ENCODE peak calls at places on chromosome 22, in seven cellular contexts. H is neuronal stem cell, M is adipocyte, J is hepatocyte, T is cardiac muscle cell, N is breast epithelium, K is endothelial cell of umbilical vein. C is an unnamed sample. For H3K4me1, the result is how much of the 10 kb centered on the place peaks cover.

GRCh38 chr22:44309137-44309536 is 3.6 kb downstream of the SHISAL1 start:
- DNase-seq in M (peak), T (no peak), K (peak), H (no peak), J (peak), N (no peak), C (peak)

GRCh38 chr22:35777335-35777975 is 59.8 kb downstream of the APOL5 start:
- DNase-seq in T (no peak), J (no peak), M (peak), H (no peak), N (no peak), K (peak), C (peak)

GRCh38 chr22:27751277-27752070 is 50.1 kb downstream of the MN1 start:
- DNase-seq in T (no peak), N (no peak), K (no peak), H (no peak), J (no peak), M (no peak), C (no peak)

GRCh38 chr22:49894321-49895072 is 23.7 kb downstream of the ALG12 start:
- DNase-seq in K (no peak), T (no peak), N (no peak), M (no peak), H (no peak), J (no peak), C (no peak)

GRCh38 chr22:44595841-44596341 is 97.9 kb upstream of the RTL6 start:
- DNase-seq in K (peak), H (no peak), M (no peak), T (no peak), N (no peak), J (no peak), C (no peak)

GRCh38 chr22:44892803-44893730 is 116.7 kb downstream of the PHF21B start:
- DNase-seq in J (no peak), T (no peak), M (no peak), H (no peak), N (no peak), K (no peak), C (no peak)

GRCh38 chr22:35148381-35148780 is 82.4 kb downstream of the ISX start:
- DNase-seq in T (no peak), M (no peak), H (no peak), N (no peak), K (no peak), J (no peak), C (no peak)

GRCh38 chr22:29205260-29205597 is 467 bp upstream of the EMID1 start:
- DNase-seq in T (no peak), M (no peak), K (no peak), H (no peak), J (no peak), N (no peak), C (no peak)

GRCh38 chr22:22171357-22172218 is 73.0 kb upstream of the VPREB1 start:
- DNase-seq in H (no peak), T (no peak), M (no peak), K (no peak), J (peak), N (no peak), C (peak)

GRCh38 chr22:47561115-47561675 is 798.7 kb downstream of the TBC1D22A start:
- DNase-seq in H (no peak), N (no peak), J (no peak), M (no peak), T (no peak), K (no peak), C (no peak)

GRCh38 chr22:44622147-44622427 is 79.9 kb upstream of the PRR5 start:
- DNase-seq in H (peak), N (no peak), K (no peak), T (no peak), J (no peak), M (no peak), C (peak)

GRCh38 chr22:29663230-29663826 is 56.5 kb upstream of the CABP7 start:
- DNase-seq in T (no peak), N (no peak), H (no peak), M (no peak), J (no peak), K (no peak), C (no peak)

GRCh38 chr22:47715866-47716578 is 953.6 kb downstream of the TBC1D22A start:
- DNase-seq in N (no peak), T (no peak), H (no peak), K (no peak), M (no peak), J (no peak), C (no peak)

GRCh38 chr22:27919943-27920755 is 1.1 kb upstream of the PITPNB start:
- DNase-seq in H (peak), T (peak), K (peak), M (peak), J (peak), N (no peak), C (peak)

GRCh38 chr22:49429066-49429465 is 398.6 kb downstream of the BRD1 start:
- DNase-seq in N (no peak), J (no peak), M (no peak), H (no peak), K (no peak), T (no peak), C (no peak)

GRCh38 chr22:35542157-35542971 is 1.7 kb downstream of the RASD2 start:
- DNase-seq in H (no peak), M (no peak), N (no peak), T (no peak), K (no peak), J (no peak), C (no peak)

GRCh38 chr22:29300807-29301601 is 5.4 kb upstream of the GAS2L1 start:
- DNase-seq in H (no peak), T (no peak), M (no peak), K (no peak), N (no peak), J (no peak), C (no peak)

GRCh38 chr22:41660416-41660815 is 28.3 kb downstream of the SNU13 start:
- DNase-seq in J (no peak), K (no peak), M (no peak), N (no peak), H (no peak), T (peak), C (no peak)

GRCh38 chr22:41742918-41743317 is 43.6 kb downstream of the MEI1 start:
- DNase-seq in H (no peak), J (no peak), M (no peak), T (peak), K (no peak), N (no peak), C (no peak)

GRCh38 chr22:36702832-36703210 is 731 bp downstream of the CACNG2 start:
- DNase-seq in H (no peak), M (no peak), T (no peak), K (no peak), N (no peak), J (no peak), C (no peak)

GRCh38 chr22:47631571-47632102 is 869.2 kb downstream of the TBC1D22A start:
- DNase-seq in J (no peak), M (no peak), T (no peak), N (peak), K (no peak), H (no peak), C (peak)

GRCh38 chr22:36884314-36885158 is 23.7 kb downstream of the NCF4 start:
- DNase-seq in J (no peak), M (no peak), H (no peak), N (no peak), K (peak), T (no peak), C (no peak)

GRCh38 chr22:37229805-37230672 is 14.0 kb downstream of the RAC2 start:
- DNase-seq in N (no peak), T (no peak), J (no peak), K (no peak), M (peak), H (no peak), C (peak)

GRCh38 chr22:32622004-32622761 is 147.6 kb downstream of the FBXO7 start:
- DNase-seq in J (peak), K (no peak), H (peak), M (peak), N (peak), T (peak), C (no peak)

GRCh38 chr22:22110548-22111266 is 128.1 kb upstream of the TOP3B start:
- DNase-seq in J (peak), K (peak), T (peak), N (no peak), M (peak), H (peak), C (peak)

GRCh38 chr22:45867906-45868555 is 108.9 kb downstream of the WNT7B start:
- DNase-seq in H (no peak), J (no peak), T (no peak), K (no peak), N (peak), M (no peak), C (no peak)

GRCh38 chr22:29879738-29880137 is 3.2 kb upstream of the MTMR3 start:
- DNase-seq in J (no peak), M (no peak), K (no peak), H (no peak), T (no peak), N (no peak), C (peak)

GRCh38 chr22:19050117-19050516 is 72.1 kb downstream of the DGCR2 start:
- DNase-seq in T (no peak), N (no peak), J (no peak), M (no peak), H (no peak), K (no peak), C (no peak)

GRCh38 chr22:32417906-32418305 is 5.9 kb upstream of the RTCB start:
- DNase-seq in M (no peak), K (no peak), J (no peak), T (no peak), H (no peak), N (no peak), C (no peak)

GRCh38 chr22:35961480-35961902 is 67.1 kb downstream of the RBFOX2 start:
- DNase-seq in M (peak), N (no peak), T (peak), K (peak), J (peak), H (peak), C (no peak)

GRCh38 chr22:40193429-40194421 is 16.0 kb downstream of the TNRC6B start:
- DNase-seq in M (peak), H (no peak), N (no peak), T (peak), J (peak), K (peak), C (peak)

GRCh38 chr22:40187389-40187788 is 9.7 kb downstream of the TNRC6B start:
- DNase-seq in M (no peak), T (no peak), N (no peak), K (no peak), H (no peak), J (no peak), C (no peak)

GRCh38 chr22:40189979-40190378 is 12.3 kb downstream of the TNRC6B start:
- DNase-seq in K (no peak), J (no peak), N (no peak), T (no peak), H (no peak), M (no peak), C (peak)

GRCh38 chr22:40194656-40195055 is 16.9 kb downstream of the TNRC6B start:
- DNase-seq in J (no peak), M (no peak), T (no peak), K (no peak), H (no peak), N (no peak), C (no peak)

DNA sequence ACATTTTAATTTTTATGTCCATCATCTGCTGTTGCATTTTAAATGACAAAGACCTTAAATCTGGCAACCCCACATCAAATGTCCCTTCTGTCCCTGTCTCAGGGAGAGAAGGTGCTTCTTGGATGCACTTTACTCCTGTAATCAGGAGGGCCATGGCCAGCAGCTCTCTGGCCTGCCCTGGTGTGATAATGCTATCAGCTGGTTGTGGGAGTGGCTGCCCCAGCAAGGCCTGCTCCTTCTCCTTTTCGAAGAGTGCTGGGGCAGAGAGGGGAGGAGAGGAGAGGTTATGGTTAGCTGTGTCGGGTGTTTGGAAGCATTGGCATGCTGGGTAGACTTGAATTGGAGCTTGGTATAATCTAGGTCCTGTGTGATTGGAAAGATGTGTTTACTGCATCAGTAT is 12.8 kb downstream of the TNRC6B start:
- DNase-seq in M (no peak), J (peak), T (peak), N (no peak), K (no peak), H (no peak), C (no peak)
- H3K4me1 ChIP-seq in M (under half), J (under half), T (under half), N (under half), K (under half), H (under half), C (under half)

GRCh38 chr22:26663374-26663923 is 6.1 kb downstream of the MIAT start:
- DNase-seq in J (no peak), M (no peak), H (no peak), T (no peak), K (no peak), N (no peak), C (no peak)
- H3K4me1 ChIP-seq in J (under half), M (under half), H (under half), T (under half), K (under half), N (under half), C (under half)

DNA sequence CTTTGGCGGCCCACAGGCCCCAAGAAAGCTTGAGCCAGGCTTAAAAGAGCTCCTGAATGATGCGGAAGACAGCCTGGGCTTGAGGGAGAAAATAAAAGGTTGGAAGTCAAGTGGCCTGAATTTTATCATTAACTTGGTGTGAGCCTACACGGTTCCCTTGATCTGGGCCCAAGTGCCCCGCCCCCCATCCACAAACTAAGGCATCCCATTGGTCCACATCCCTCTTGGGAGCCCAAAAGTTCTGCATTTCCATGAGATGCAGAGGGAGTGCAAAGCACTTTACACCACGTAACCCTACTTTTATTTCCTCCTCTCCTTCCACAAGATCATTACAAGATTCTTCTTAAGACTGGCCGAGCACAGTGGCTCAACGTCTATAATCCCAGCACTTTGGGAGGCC is 22.2 kb downstream of the LARGE1 start:
- DNase-seq in N (no peak), H (no peak), T (no peak), J (no peak), K (no peak), M (no peak), C (no peak)
- H3K4me1 ChIP-seq in N (under half), H (under half), T (under half), J (under half), K (under half), M (under half), C (under half)

GRCh38 chr22:39248254-39248653 is 3.5 kb upstream of the PDGFB start:
- DNase-seq in M (no peak), K (peak), N (no peak), H (no peak), T (no peak), J (no peak), C (no peak)
- H3K4me1 ChIP-seq in M (under half), K (under half), N (under half), H (under half), T (under half), J (under half), C (under half)

DNA sequence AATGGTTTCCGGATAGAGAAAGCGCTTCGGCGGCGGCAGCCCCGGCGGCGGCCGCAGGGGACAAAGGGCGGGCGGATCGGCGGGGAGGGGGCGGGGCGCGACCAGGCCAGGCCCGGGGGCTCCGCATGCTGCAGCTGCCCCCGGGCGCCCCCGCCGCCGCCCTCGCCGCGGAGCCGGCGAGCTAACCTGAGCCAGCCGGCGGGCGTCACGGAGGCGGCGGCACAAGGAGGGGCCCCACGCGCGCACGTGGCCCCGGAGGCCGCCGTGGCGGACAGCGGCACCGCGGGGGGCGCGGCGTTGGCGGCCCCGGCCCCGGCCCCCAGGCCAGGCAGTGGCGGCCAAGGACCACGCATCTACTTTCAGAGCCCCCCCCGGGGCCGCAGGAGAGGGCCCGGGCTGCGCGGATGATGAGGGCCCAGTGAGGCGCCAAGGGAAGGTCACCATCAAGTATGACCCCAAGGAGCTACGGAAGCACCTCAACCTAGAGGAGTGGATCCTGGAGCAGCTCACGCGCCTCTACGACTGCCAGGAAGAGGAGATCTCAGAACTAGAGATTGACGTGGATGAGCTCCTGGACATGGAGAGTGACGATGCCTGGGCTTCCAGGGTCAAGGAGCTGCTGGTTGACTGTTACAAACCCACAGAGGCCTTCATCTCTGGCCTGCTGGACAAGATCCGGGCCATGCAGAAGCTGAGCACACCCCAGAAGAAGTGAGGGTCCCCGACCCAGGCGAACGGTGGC is 15.7 kb downstream of the PIK3IP1 start:
- DNase-seq in N (no peak), T (no peak), M (no peak), K (no peak), J (no peak), H (no peak), C (no peak)
- H3K4me1 ChIP-seq in N (under half), T (under half), M (under half), K (under half), J (under half), H (under half), C (under half)

DNA sequence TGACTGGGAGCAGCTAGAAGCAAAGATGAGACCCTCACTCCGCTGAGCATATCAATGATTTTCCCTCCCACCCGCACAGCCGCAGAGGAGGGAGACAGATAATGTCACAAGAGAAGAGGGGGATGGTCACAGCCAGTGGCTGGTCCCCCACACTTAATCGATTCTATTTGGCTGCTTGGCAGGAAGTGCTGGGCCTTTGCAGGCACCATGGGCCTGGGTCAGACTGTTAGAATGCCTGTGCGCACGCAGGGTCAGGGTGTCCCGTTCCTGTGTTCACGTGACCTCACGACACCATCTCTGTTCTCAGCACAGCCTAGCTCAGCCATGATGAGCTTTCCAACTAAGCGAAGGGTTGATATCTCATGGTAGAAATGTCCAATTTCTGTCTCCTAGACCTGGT is 107.0 kb downstream of the MYO18B start:
- DNase-seq in N (no peak), K (no peak), T (no peak), J (no peak), H (no peak), M (no peak), C (no peak)
- H3K4me1 ChIP-seq in N (under half), K (under half), T (under half), J (under half), H (under half), M (under half), C (under half)

GRCh38 chr22:42920101-42920820 is 63.2 kb upstream of the ARFGAP3 start:
- DNase-seq in T (no peak), N (no peak), H (no peak), J (no peak), M (peak), K (no peak), C (no peak)
- H3K4me1 ChIP-seq in T (under half), N (under half), H (under half), J (under half), M (under half), K (under half), C (under half)

GRCh38 chr22:38264322-38264843 is 8.4 kb downstream of the TMEM184B start:
- DNase-seq in K (no peak), T (no peak), N (no peak), H (no peak), J (no peak), M (no peak), C (no peak)
- H3K4me1 ChIP-seq in K (under half), T (under half), N (under half), H (under half), J (under half), M (under half), C (under half)

DNA sequence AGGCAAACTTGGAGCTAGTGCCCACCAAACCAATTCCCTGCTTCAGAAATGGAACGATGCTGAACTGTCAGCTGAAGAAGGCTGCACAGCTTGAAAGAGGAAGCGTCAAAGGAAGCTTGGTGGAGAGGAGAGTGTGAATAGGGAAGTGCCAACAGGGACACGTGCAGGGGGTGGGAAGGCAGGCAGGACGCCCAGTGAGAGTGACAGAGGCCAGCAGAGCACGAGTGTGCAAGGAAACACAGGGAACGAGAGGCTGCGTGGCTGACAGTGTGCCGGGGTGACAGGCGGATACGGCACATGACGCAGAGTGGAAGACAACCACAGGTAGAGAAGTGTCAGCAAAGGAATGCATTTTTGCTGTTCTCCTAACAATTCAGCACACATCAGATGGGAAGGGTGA is 196.4 kb downstream of the LARGE1 start:
- DNase-seq in T (no peak), N (no peak), J (no peak), K (no peak), H (no peak), M (no peak), C (no peak)
- H3K4me1 ChIP-seq in T (under half), N (under half), J (under half), K (under half), H (under half), M (under half), C (under half)

GRCh38 chr22:23225724-23226496 is 45.6 kb downstream of the BCR start:
- DNase-seq in J (no peak), M (peak), T (no peak), N (no peak), H (no peak), K (peak), C (peak)
- H3K4me1 ChIP-seq in J (under half), M (under half), T (under half), N (under half), H (under half), K (half or more), C (under half)